ENCODE peak calls at places on chromosomes 11 and 22, in six cellular contexts. One of them, this sample, is unnamed.

GRCh38 chr22:23305321-23305910 is 125.1 kb downstream of the BCR start:
- DNase-seq in IMR-90: peak; percentile 80
- DNase-seq in neuronal stem cell: no peak
- DNase-seq in mesendoderm: no peak
- DNase-seq in H1: no peak
- DNase-seq in mesenchymal stem cell: peak; percentile 82
- DNase-seq in this sample: no peak

GRCh38 chr22:19611590-19611989 is 87.4 kb upstream of the CLDN5 start:
- DNase-seq in IMR-90: no peak
- DNase-seq in neuronal stem cell: no peak
- DNase-seq in mesendoderm: no peak
- DNase-seq in H1: no peak
- DNase-seq in mesenchymal stem cell: no peak
- DNase-seq in this sample: no peak

GRCh38 chr22:23220485-23221350 is 40.4 kb downstream of the BCR start:
- DNase-seq in IMR-90: peak; percentile 53
- DNase-seq in neuronal stem cell: no peak
- DNase-seq in mesendoderm: no peak
- DNase-seq in H1: no peak
- DNase-seq in mesenchymal stem cell: no peak
- DNase-seq in this sample: no peak

GRCh38 chr22:43385770-43386641 is 25.8 kb upstream of the MPPED1 start:
- DNase-seq in IMR-90: peak; percentile 65
- DNase-seq in neuronal stem cell: peak; percentile 77
- DNase-seq in mesendoderm: peak; percentile 78
- DNase-seq in H1: peak; percentile 90
- DNase-seq in mesenchymal stem cell: peak; percentile 76
- DNase-seq in this sample: peak; percentile 89

GRCh38 chr22:46001426-46002106 is 24.6 kb upstream of the WNT7B start:
- DNase-seq in IMR-90: no peak
- DNase-seq in neuronal stem cell: no peak
- DNase-seq in mesendoderm: no peak
- DNase-seq in H1: no peak
- DNase-seq in mesenchymal stem cell: no peak
- DNase-seq in this sample: no peak

GRCh38 chr22:25492950-25493790 is 71.3 kb upstream of the GRK3 start:
- DNase-seq in IMR-90: no peak
- DNase-seq in neuronal stem cell: no peak
- DNase-seq in mesendoderm: no peak
- DNase-seq in H1: no peak
- DNase-seq in mesenchymal stem cell: no peak
- DNase-seq in this sample: no peak

GRCh38 chr11:12006552-12007229 is 1.7 kb downstream of the DKK3 start:
- DNase-seq in IMR-90: no peak
- DNase-seq in neuronal stem cell: no peak
- DNase-seq in mesendoderm: no peak
- DNase-seq in H1: no peak
- DNase-seq in mesenchymal stem cell: peak; percentile 64
- DNase-seq in this sample: no peak

GRCh38 chr11:17734418-17734911 is at the start of gene KCNC1:
- DNase-seq in IMR-90: peak; percentile 34
- DNase-seq in neuronal stem cell: peak; percentile 65
- DNase-seq in mesendoderm: peak; percentile 59
- DNase-seq in H1: peak; percentile 72
- DNase-seq in mesenchymal stem cell: peak; percentile 42
- DNase-seq in this sample: peak; percentile 56

GRCh38 chr11:121741316-121741715 is 288.5 kb upstream of the SORL1-AS1 start:
- DNase-seq in IMR-90: peak; percentile 32
- DNase-seq in neuronal stem cell: no peak
- DNase-seq in mesendoderm: no peak
- DNase-seq in H1: no peak
- DNase-seq in mesenchymal stem cell: no peak
- DNase-seq in this sample: no peak

GRCh38 chr11:43575931-43576833 is 104.4 kb upstream of the HSD17B12 start:
- DNase-seq in IMR-90: no peak
- DNase-seq in neuronal stem cell: no peak
- DNase-seq in mesendoderm: no peak
- DNase-seq in H1: no peak
- DNase-seq in mesenchymal stem cell: no peak
- DNase-seq in this sample: no peak

GRCh38 chr11:35352107-35352888 is 67.1 kb downstream of the SLC1A2 start:
- DNase-seq in IMR-90: peak; percentile 84
- DNase-seq in neuronal stem cell: no peak
- DNase-seq in mesendoderm: no peak
- DNase-seq in H1: no peak
- DNase-seq in mesenchymal stem cell: no peak
- DNase-seq in this sample: no peak

GRCh38 chr22:22955866-22956535 is 68.4 kb downstream of the IGLL5 start:
- DNase-seq in IMR-90: peak; percentile 61
- DNase-seq in neuronal stem cell: peak; percentile 79
- DNase-seq in mesendoderm: peak; percentile 73
- DNase-seq in H1: peak; percentile 70
- DNase-seq in mesenchymal stem cell: peak; percentile 47
- DNase-seq in this sample: peak; percentile 66

GRCh38 chr11:79402912-79403311 is 37.9 kb downstream of the TENM4 start:
- DNase-seq in IMR-90: no peak
- DNase-seq in neuronal stem cell: no peak
- DNase-seq in mesendoderm: no peak
- DNase-seq in H1: no peak
- DNase-seq in mesenchymal stem cell: no peak
- DNase-seq in this sample: no peak

GRCh38 chr22:49568751-49569285 is 258.9 kb downstream of the BRD1 start:
- DNase-seq in IMR-90: no peak
- DNase-seq in neuronal stem cell: no peak
- DNase-seq in mesendoderm: no peak
- DNase-seq in H1: peak; percentile 48
- DNase-seq in mesenchymal stem cell: no peak
- DNase-seq in this sample: peak; percentile 51

GRCh38 chr11:17221968-17222367 is 14.2 kb upstream of the PIK3C2A start:
- DNase-seq in IMR-90: peak; percentile 66
- DNase-seq in neuronal stem cell: no peak
- DNase-seq in mesendoderm: peak; percentile 6
- DNase-seq in H1: no peak
- DNase-seq in mesenchymal stem cell: no peak
- DNase-seq in this sample: no peak

GRCh38 chr22:48268771-48269552 is 1506.5 kb downstream of the TBC1D22A start:
- DNase-seq in IMR-90: no peak
- DNase-seq in neuronal stem cell: no peak
- DNase-seq in mesendoderm: no peak
- DNase-seq in H1: no peak
- DNase-seq in mesenchymal stem cell: no peak
- DNase-seq in this sample: no peak

GRCh38 chr22:27748355-27749168 is 53.0 kb downstream of the MN1 start:
- DNase-seq in IMR-90: peak; percentile 58
- DNase-seq in neuronal stem cell: peak; percentile 31
- DNase-seq in mesendoderm: peak; percentile 67
- DNase-seq in H1: peak; percentile 72
- DNase-seq in mesenchymal stem cell: peak; percentile 81
- DNase-seq in this sample: peak; percentile 77

GRCh38 chr22:38618682-38619081 is 37.5 kb downstream of the FAM227A start:
- DNase-seq in IMR-90: no peak
- DNase-seq in neuronal stem cell: no peak
- DNase-seq in mesendoderm: no peak
- DNase-seq in H1: no peak
- DNase-seq in mesenchymal stem cell: no peak
- DNase-seq in this sample: no peak

GRCh38 chr11:35288311-35288710 is 131.0 kb downstream of the SLC1A2 start:
- DNase-seq in IMR-90: no peak
- DNase-seq in neuronal stem cell: no peak
- DNase-seq in mesendoderm: no peak
- DNase-seq in H1: no peak
- DNase-seq in mesenchymal stem cell: no peak
- DNase-seq in this sample: no peak

GRCh38 chr11:3834349-3835099 is 6.2 kb downstream of the RHOG start:
- DNase-seq in IMR-90: no peak
- DNase-seq in neuronal stem cell: no peak
- DNase-seq in mesendoderm: peak; percentile 69
- DNase-seq in H1: no peak
- DNase-seq in mesenchymal stem cell: no peak
- DNase-seq in this sample: no peak

GRCh38 chr11:100680070-100680469 is 7.0 kb upstream of the ARHGAP42 start:
- DNase-seq in IMR-90: no peak
- DNase-seq in neuronal stem cell: no peak
- DNase-seq in mesendoderm: no peak
- DNase-seq in H1: no peak
- DNase-seq in mesenchymal stem cell: no peak
- DNase-seq in this sample: no peak

GRCh38 chr11:92580931-92581330 is 356.3 kb downstream of the FAT3 start:
- DNase-seq in IMR-90: no peak
- DNase-seq in neuronal stem cell: no peak
- DNase-seq in mesendoderm: no peak
- DNase-seq in H1: no peak
- DNase-seq in mesenchymal stem cell: no peak
- DNase-seq in this sample: no peak

GRCh38 chr11:22173532-22173931 is 19.4 kb upstream of the ANO5 start:
- DNase-seq in IMR-90: no peak
- DNase-seq in neuronal stem cell: no peak
- DNase-seq in mesendoderm: no peak
- DNase-seq in H1: no peak
- DNase-seq in mesenchymal stem cell: no peak
- DNase-seq in this sample: no peak

GRCh38 chr11:110712643-110713468 is 619 bp upstream of the ARHGAP20 start:
- DNase-seq in IMR-90: peak; percentile 52
- DNase-seq in neuronal stem cell: peak; percentile 47
- DNase-seq in mesendoderm: peak; percentile 42
- DNase-seq in H1: no peak
- DNase-seq in mesenchymal stem cell: peak; percentile 20
- DNase-seq in this sample: peak; percentile 28

DNA sequence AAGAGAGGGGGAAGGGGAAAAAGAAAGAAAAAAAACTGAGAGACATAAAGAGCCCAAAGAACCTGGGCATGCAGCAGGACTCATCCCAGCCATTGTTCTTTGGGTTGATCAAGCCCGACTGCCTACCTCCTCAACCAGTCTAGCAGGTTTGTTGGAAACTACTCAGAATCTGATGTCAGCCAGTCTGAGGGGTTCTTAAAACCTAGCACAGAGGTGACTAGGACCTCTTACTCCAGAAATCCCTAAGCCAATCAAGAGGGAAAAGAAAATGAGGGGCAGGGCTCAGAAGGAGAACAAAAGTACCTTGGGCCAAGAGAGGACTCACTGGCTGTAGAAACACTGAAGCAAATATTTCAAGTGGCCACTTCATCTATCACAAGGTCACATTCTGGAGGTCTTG is 228.0 kb downstream of the AASDHPPT start:
- DNase-seq in IMR-90: no peak
- DNase-seq in neuronal stem cell: no peak
- DNase-seq in mesendoderm: no peak
- DNase-seq in H1: no peak
- DNase-seq in mesenchymal stem cell: no peak
- DNase-seq in this sample: no peak
- H2BK15ac ChIP-seq in IMR-90: no peak overlapping the region
- H2BK15ac ChIP-seq in neuronal stem cell: no peak overlapping the region
- H2BK15ac ChIP-seq in mesendoderm: no peak overlapping the region
- H2BK15ac ChIP-seq in H1: no peak overlapping the region
- H2BK15ac ChIP-seq in mesenchymal stem cell: no peak overlapping the region
- H2BK15ac ChIP-seq in this sample: no peak overlapping the region

DNA sequence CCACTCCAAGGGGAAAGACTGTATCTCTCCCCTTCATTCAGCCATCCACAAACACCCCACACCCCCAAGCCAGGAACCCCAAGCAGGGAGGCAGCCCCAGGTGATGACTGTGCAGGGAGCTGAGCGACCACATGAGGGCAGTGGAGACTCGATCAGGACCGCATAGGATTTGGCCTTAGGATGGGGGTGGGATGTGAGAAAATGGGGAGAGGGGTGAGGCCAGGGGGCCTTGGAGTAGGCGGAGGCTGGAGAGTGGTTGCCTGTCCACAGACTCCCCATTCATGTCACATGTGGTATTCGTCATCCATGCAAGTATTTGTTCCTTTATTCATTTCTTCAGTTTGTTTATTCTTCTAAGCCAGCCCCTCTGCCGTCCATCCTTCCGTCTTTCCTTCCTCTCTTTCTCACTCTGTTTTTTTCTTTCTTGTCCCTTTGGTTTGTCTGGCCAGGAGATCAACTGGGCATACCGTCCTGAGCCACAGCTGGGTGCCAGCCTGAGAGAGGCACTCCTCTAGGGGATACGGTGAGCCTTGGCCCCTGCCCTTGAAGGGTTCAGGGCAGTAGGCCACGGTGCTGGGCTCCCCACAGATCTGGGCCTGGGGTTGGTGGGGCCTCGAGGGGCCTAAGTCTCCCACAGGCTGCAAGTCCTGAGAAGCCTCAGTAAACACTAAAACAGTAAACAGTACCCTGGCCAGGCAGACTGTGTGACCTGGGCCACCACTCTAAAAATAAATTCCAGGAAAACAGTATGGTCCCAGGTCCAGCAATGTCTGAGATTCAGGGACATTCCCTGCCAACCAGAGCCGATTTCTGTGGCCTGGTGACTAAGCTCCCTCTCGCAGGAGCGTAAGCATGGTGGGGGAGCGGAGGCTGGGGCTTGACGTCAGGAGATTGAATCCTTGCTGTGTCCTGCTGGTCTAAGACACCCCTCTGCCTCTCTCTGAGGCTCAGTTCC is 2.5 kb upstream of the RHOD start:
- DNase-seq in IMR-90: peak; percentile 91
- DNase-seq in neuronal stem cell: peak; percentile 55
- DNase-seq in mesendoderm: peak; percentile 74
- DNase-seq in H1: peak; percentile 85
- DNase-seq in mesenchymal stem cell: peak; percentile 91
- DNase-seq in this sample: peak; percentile 74
- H3K9ac ChIP-seq in IMR-90: peak overlapping the region; percentile 12
- H3K9ac ChIP-seq in neuronal stem cell: no peak overlapping the region
- H3K9ac ChIP-seq in mesendoderm: no peak overlapping the region
- H3K9ac ChIP-seq in H1: no peak overlapping the region
- H3K9ac ChIP-seq in mesenchymal stem cell: peak overlapping the region; percentile 41
- H3K9ac ChIP-seq in this sample: no peak overlapping the region

DNA sequence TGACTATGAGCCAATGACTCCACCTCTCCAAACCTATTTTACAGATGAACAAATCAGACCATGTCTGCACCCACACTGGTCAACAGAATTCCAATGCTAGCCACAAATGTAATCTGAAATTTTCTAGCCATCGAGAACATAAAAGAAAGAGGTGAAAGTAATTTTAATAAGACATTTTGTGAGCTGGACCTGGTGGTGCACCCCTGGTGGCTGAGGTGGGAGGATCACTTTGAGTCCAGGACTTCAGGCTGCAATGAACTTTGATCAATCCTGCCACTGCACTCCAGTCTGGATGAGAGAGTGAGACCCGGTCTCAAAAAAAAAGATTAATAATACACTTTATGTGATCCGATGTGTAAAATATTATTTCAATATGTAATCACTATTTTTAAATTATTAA is 9.4 kb upstream of the RNF185 start:
- DNase-seq in IMR-90: no peak
- DNase-seq in neuronal stem cell: no peak
- DNase-seq in mesendoderm: no peak
- DNase-seq in H1: no peak
- DNase-seq in mesenchymal stem cell: no peak
- DNase-seq in this sample: no peak
- H4K8ac ChIP-seq in IMR-90: no peak overlapping the region
- H4K8ac ChIP-seq in neuronal stem cell: no peak overlapping the region
- H4K8ac ChIP-seq in mesendoderm: no peak overlapping the region
- H4K8ac ChIP-seq in H1: no peak overlapping the region
- H4K8ac ChIP-seq in mesenchymal stem cell: no peak overlapping the region
- H4K8ac ChIP-seq in this sample: no peak overlapping the region

DNA sequence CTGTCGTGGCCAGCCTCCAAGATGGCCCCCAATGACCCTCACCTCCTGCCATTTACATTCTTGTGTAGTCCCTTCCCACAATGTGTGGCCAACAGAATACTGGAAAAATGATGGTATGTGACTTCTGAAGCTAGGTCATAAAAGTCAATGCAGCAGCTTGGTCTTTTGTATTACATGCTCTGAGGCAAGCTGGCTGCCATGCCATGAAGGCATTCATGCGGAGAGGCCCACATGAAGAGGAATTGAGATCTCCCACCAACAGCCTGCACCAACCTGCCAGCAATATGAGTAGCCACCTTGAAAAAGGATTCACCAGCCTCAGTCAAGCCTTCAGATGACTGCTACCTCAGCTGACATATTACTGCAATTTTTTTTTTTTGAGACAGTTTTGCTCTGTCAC is 4.6 kb downstream of the MRTFA start:
- DNase-seq in IMR-90: no peak
- DNase-seq in neuronal stem cell: no peak
- DNase-seq in mesendoderm: no peak
- DNase-seq in H1: no peak
- DNase-seq in mesenchymal stem cell: no peak
- DNase-seq in this sample: no peak
- H2BK15ac ChIP-seq in IMR-90: no peak overlapping the region
- H2BK15ac ChIP-seq in neuronal stem cell: no peak overlapping the region
- H2BK15ac ChIP-seq in mesendoderm: no peak overlapping the region
- H2BK15ac ChIP-seq in H1: no peak overlapping the region
- H2BK15ac ChIP-seq in mesenchymal stem cell: no peak overlapping the region
- H2BK15ac ChIP-seq in this sample: no peak overlapping the region

This sample was measured in H9.